ENCODE peak calls at places on chromosomes 12 and 14, in nine cellular contexts. V is mesendoderm, D is lung, H is sigmoid colon, B is IMR-90, J is breast epithelium, S is fibroblast of lung, A is psoas muscle, P is uterus. M is an unnamed sample.

GRCh38 chr14:80211143-80212024 is at the start of gene DIO2:
- DNase-seq in V (peak; percentile 43), D (no peak), H (no peak), B (peak; percentile 31), J (no peak), S (peak; percentile 20), A (peak; percentile 60), P (no peak), M (peak; percentile 26)

GRCh38 chr14:31449971-31450610 is 7.2 kb downstream of the DTD2 start:
- DNase-seq in V (peak; percentile 27), D (no peak), H (no peak), B (peak; percentile 41), J (no peak), S (peak; percentile 65), A (no peak), P (no peak), M (no peak)

GRCh38 chr12:64701283-64701682 is 57.9 kb downstream of the GNS start:
- DNase-seq in V (no peak), D (no peak), H (no peak), B (no peak), J (no peak), S (no peak), A (no peak), P (no peak), M (no peak)

GRCh38 chr12:10940389-10940788 is 1.3 kb upstream of the TAS2R14 start:
- DNase-seq in V (peak; percentile 84), D (no peak), H (no peak), B (peak; percentile 87), J (no peak), S (peak; percentile 20), A (no peak), P (no peak), M (no peak)

GRCh38 chr12:127398026-127398715 is 868.8 kb upstream of the TMEM132C start:
- DNase-seq in V (no peak), D (no peak), H (no peak), B (peak; percentile 28), J (no peak), S (no peak), A (no peak), P (no peak), M (no peak)

GRCh38 chr14:28603606-28604005 is 163.0 kb upstream of the FOXG1 start:
- DNase-seq in V (no peak), D (no peak), H (no peak), B (no peak), J (peak; percentile 21), S (peak; percentile 10), A (no peak), P (no peak), M (no peak)

GRCh38 chr14:99242816-99243795 is 28.9 kb downstream of the BCL11B start:
- DNase-seq in V (no peak), D (no peak), H (no peak), B (no peak), J (no peak), S (no peak), A (no peak), P (no peak), M (no peak)

GRCh38 chr12:49827351-49828099 is 688 bp downstream of the NCKAP5L start:
- DNase-seq in V (peak; percentile 92), D (peak; percentile 54), H (peak; percentile 84), B (peak; percentile 46), J (peak; percentile 52), S (peak; percentile 68), A (peak; percentile 80), P (peak; percentile 57), M (no peak)

GRCh38 chr12:124764870-124765570 is 98.6 kb downstream of the SCARB1 start:
- DNase-seq in V (no peak), D (no peak), H (peak; percentile 87), B (peak; percentile 89), J (peak; percentile 76), S (peak; percentile 88), A (no peak), P (peak; percentile 79), M (peak; percentile 62)

GRCh38 chr12:3684449-3685051 is 68.4 kb downstream of the CRACR2A start:
- DNase-seq in V (no peak), D (no peak), H (peak; percentile 75), B (no peak), J (no peak), S (no peak), A (no peak), P (no peak), M (no peak)

GRCh38 chr12:89752331-89752730 is 43.7 kb upstream of the ATP2B1 start:
- DNase-seq in V (no peak), D (no peak), H (no peak), B (no peak), J (no peak), S (no peak), A (no peak), P (no peak), M (no peak)

GRCh38 chr12:66129934-66130266 is 650 bp downstream of the LLPH start:
- DNase-seq in V (peak; percentile 33), D (no peak), H (no peak), B (no peak), J (no peak), S (no peak), A (no peak), P (no peak), M (no peak)

GRCh38 chr14:91412939-91413338 is 4.7 kb downstream of the CCDC88C start:
- DNase-seq in V (no peak), D (no peak), H (no peak), B (no peak), J (no peak), S (no peak), A (no peak), P (no peak), M (no peak)
- H3K4me3 ChIP-seq in V (no peak overlapping the region), D (no peak overlapping the region), H (no peak overlapping the region), B (no peak overlapping the region), J (no peak overlapping the region), S (no peak overlapping the region), A (no peak overlapping the region), P (no peak overlapping the region), M (no peak overlapping the region)

GRCh38 chr12:108815875-108816594 is 41.3 kb downstream of the SSH1 start:
- DNase-seq in V (no peak), D (no peak), H (no peak), B (peak; percentile 54), J (no peak), S (peak; percentile 55), A (no peak), P (no peak), M (no peak)
- H3K4me1 ChIP-seq in V (no peaks in the 10 kb centered on the region), D (peaks cover 21% of the 10 kb centered on the region), H (peaks cover 46% of the 10 kb centered on the region), B (peaks cover 14% of the 10 kb centered on the region), J (no peaks in the 10 kb centered on the region), S (no peaks in the 10 kb centered on the region), A (peaks cover 41% of the 10 kb centered on the region), P (no peaks in the 10 kb centered on the region), M (peaks cover 53% of the 10 kb centered on the region)

DNA sequence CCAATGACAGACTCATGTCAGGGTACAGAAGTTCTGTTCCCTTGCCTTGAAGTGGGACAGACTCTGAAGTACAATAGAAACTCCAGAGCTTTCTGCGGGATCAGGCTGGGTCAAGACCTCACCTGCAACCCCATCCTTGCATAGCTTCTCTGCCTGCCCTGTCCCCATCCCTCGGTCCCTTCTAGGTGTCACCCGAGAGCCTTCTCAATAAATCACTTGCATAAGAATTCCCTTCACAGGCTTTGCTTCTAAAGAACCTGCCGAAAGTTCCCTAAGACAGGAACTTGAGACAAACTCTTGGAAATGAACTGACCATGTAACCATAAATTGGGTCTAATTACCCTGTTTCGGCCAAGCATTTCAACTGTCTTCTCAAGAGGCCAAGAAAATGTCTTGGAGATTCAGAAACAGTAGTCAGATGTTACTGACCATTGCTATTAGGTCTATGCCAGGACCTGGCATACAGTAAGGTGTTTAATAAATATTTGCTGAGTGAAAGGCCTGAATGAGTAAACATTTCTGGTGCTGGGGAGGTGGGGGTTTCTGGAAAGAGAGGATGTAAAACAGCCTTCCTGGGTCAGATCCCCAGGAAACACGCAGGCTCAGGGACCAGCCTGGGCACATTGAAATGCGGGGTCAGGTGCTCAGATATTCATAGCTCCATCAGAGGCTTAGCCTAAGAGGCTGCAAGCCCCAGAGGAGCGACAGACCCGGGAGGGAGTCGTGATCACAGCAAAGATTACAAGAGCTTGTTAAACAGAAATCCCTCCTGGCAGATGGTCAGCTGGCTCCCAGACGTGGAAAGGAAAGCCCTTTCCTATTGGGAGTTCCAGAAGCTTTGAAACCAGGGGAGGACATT is 226.2 kb upstream of the LHX5 start:
- DNase-seq in V (peak; percentile 46), D (no peak), H (no peak), B (no peak), J (no peak), S (no peak), A (no peak), P (no peak), M (no peak)
- H3K4me3 ChIP-seq in V (no peak overlapping the region), D (no peak overlapping the region), H (no peak overlapping the region), B (no peak overlapping the region), J (no peak overlapping the region), S (no peak overlapping the region), A (no peak overlapping the region), P (no peak overlapping the region), M (no peak overlapping the region)

GRCh38 chr14:69360438-69361108 is 37.5 kb downstream of the ERH start:
- DNase-seq in V (no peak), D (no peak), H (no peak), B (no peak), J (no peak), S (no peak), A (no peak), P (no peak), M (no peak)
- H3K4me1 ChIP-seq in V (no peaks in the 10 kb centered on the region), D (no peaks in the 10 kb centered on the region), H (peaks cover 15% of the 10 kb centered on the region), B (peaks cover 7% of the 10 kb centered on the region), J (peaks cover 13% of the 10 kb centered on the region), S (peaks cover 2% of the 10 kb centered on the region), A (no peaks in the 10 kb centered on the region), P (peaks cover 3% of the 10 kb centered on the region), M (peaks cover 8% of the 10 kb centered on the region)

GRCh38 chr12:57093412-57094193 is 4.7 kb downstream of the NAB2 start:
- DNase-seq in V (peak; percentile 75), D (peak; percentile 77), H (peak; percentile 94), B (peak; percentile 90), J (peak; percentile 79), S (peak; percentile 85), A (peak; percentile 78), P (peak; percentile 94), M (peak; percentile 72)
- H3K4me3 ChIP-seq in V (no peak overlapping the region), D (no peak overlapping the region), H (no peak overlapping the region), B (peak overlapping the region; percentile 5), J (no peak overlapping the region), S (peak overlapping the region; percentile 17), A (peak overlapping the region; percentile 11), P (no peak overlapping the region), M (peak overlapping the region; percentile 1)

DNA sequence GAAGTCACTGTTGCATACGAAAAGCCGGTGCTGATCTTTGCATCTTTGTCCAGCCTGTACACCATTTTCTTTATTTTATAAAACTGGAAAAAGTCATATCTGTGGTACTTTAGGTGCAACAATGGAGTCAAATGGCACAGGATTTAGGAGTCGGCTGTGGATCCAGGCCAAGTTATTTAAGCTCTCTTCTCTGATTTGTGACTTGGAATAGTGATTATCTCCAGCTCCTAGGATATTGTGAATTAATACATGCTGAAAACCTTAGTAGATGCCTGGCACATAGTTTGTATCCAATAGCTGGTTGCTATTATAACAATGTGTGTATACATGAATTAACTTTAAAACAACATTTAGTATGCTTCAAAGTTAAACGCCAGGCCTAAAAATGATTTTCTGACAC is 6.2 kb upstream of the CCER1 start:
- DNase-seq in V (no peak), D (no peak), H (no peak), B (no peak), J (no peak), S (no peak), A (no peak), P (no peak), M (no peak)
- H3K4me1 ChIP-seq in V (no peaks in the 10 kb centered on the region), D (no peaks in the 10 kb centered on the region), H (no peaks in the 10 kb centered on the region), B (no peaks in the 10 kb centered on the region), J (no peaks in the 10 kb centered on the region), S (no peaks in the 10 kb centered on the region), A (no peaks in the 10 kb centered on the region), P (no peaks in the 10 kb centered on the region), M (no peaks in the 10 kb centered on the region)

M was measured in tibial nerve.